ENCODE peak calls at places on chromosomes 12 and 14, in seven cellular contexts. X, D, R, V, M, Z and I are unnamed samples.

GRCh38 chr12:102061096-102061555 is 665 bp downstream of the WASHC3 start:
- DNase-seq in Z (no peak), D (no peak), R (no peak), X (no peak), M (no peak), V (no peak), I (no peak)

GRCh38 chr14:33542338-33543290 is 408.3 kb downstream of the EGLN3 start:
- DNase-seq in X (no peak), Z (no peak), D (no peak), M (no peak), V (no peak), R (no peak), I (no peak)

GRCh38 chr14:26323781-26324363 is 274.0 kb downstream of the NOVA1 start:
- DNase-seq in Z (no peak), M (no peak), V (no peak), R (no peak), X (no peak), D (no peak), I (no peak)

GRCh38 chr12:104197264-104197663 is 18.3 kb upstream of the TXNRD1 start:
- DNase-seq in Z (no peak), V (no peak), M (no peak), R (no peak), D (no peak), X (no peak), I (no peak)

GRCh38 chr14:33343016-33343415 is 404.3 kb downstream of the NPAS3 start:
- DNase-seq in Z (no peak), V (no peak), M (no peak), X (no peak), R (no peak), D (peak), I (no peak)

GRCh38 chr14:31567651-31568050 is 6.4 kb downstream of the NUBPL start:
- DNase-seq in Z (no peak), X (no peak), D (no peak), R (no peak), V (no peak), M (no peak), I (no peak)

GRCh38 chr12:89082354-89082753 is 269.9 kb downstream of the DUSP6 start:
- DNase-seq in D (no peak), R (no peak), M (no peak), V (no peak), Z (no peak), X (no peak), I (no peak)

GRCh38 chr12:85626031-85626781 is 210.0 kb downstream of the RASSF9 start:
- DNase-seq in X (no peak), V (no peak), D (peak), R (no peak), M (no peak), Z (no peak), I (peak)

GRCh38 chr14:98954347-98955000 is 317.5 kb downstream of the BCL11B start:
- DNase-seq in D (no peak), M (no peak), V (no peak), X (no peak), R (no peak), Z (no peak), I (no peak)

GRCh38 chr12:2317819-2318218 is 265.0 kb downstream of the CACNA1C start:
- DNase-seq in Z (no peak), D (no peak), V (no peak), X (no peak), M (no peak), R (no peak), I (no peak)

GRCh38 chr12:94180558-94181296 is 32.4 kb downstream of the PLXNC1 start:
- DNase-seq in X (no peak), R (no peak), D (no peak), V (no peak), M (no peak), Z (no peak), I (no peak)

GRCh38 chr14:64800000-64800399 is 79.7 kb downstream of the SPTB start:
- DNase-seq in V (no peak), D (peak), X (no peak), R (peak), Z (no peak), M (no peak), I (peak)

GRCh38 chr14:89214221-89214965 is 202.6 kb downstream of the FOXN3 start:
- DNase-seq in X (no peak), R (no peak), M (no peak), D (no peak), Z (no peak), V (peak), I (no peak)

GRCh38 chr12:89183985-89184435 is 168.3 kb downstream of the DUSP6 start:
- DNase-seq in D (no peak), X (no peak), R (no peak), V (no peak), M (no peak), Z (no peak), I (no peak)

GRCh38 chr14:36661506-36662257 is at the start of gene PAX9:
- DNase-seq in R (peak), X (no peak), M (peak), D (peak), Z (no peak), V (peak), I (peak)

GRCh38 chr12:47820631-47821345 is 1.1 kb upstream of the HDAC7 start:
- DNase-seq in R (peak), D (peak), Z (no peak), X (no peak), V (no peak), M (peak), I (peak)

GRCh38 chr14:68951051-68951797 is 27.9 kb downstream of the ACTN1 start:
- DNase-seq in X (no peak), R (peak), V (peak), Z (no peak), D (peak), M (no peak), I (peak)

GRCh38 chr12:94770397-94770759 is 120.0 kb upstream of the TMCC3 start:
- DNase-seq in R (no peak), V (no peak), Z (no peak), D (no peak), M (no peak), X (no peak), I (no peak)

GRCh38 chr14:101040538-101041442 is 137.3 kb upstream of the RTL1 start:
- DNase-seq in X (no peak), M (no peak), R (no peak), D (no peak), Z (no peak), V (no peak), I (no peak)

GRCh38 chr12:88934163-88934747 is 354.0 kb upstream of the KITLG start:
- DNase-seq in D (peak), V (no peak), M (no peak), R (peak), X (no peak), Z (no peak), I (peak)

GRCh38 chr14:44162197-44162596 is 344.9 kb downstream of the FSCB start:
- DNase-seq in V (no peak), R (no peak), X (no peak), Z (no peak), M (no peak), D (no peak), I (no peak)

GRCh38 chr12:46342562-46343033 is 30.0 kb downstream of the SLC38A2 start:
- DNase-seq in Z (peak), R (no peak), V (peak), M (no peak), D (peak), X (peak), I (peak)

GRCh38 chr14:67674139-67674479 is 323 bp downstream of the VTI1B start:
- DNase-seq in M (peak), X (peak), Z (peak), V (peak), D (peak), R (peak), I (peak)

GRCh38 chr14:61188936-61189808 is 92.0 kb downstream of the TMEM30B start:
- DNase-seq in Z (no peak), D (peak), R (peak), X (no peak), M (peak), V (peak), I (no peak)